ENCODE peak calls at places on chromosomes 11 and 22, in four cellular contexts. Z, J, X and H are unnamed samples.

GRCh38 chr11:10443152-10443551 is 11.9 kb upstream of the AMPD3 start:
- DNase-seq in Z (no peak), J (no peak), X (no peak), H (no peak)

GRCh38 chr22:38429460-38430128 is 25.4 kb downstream of the KCNJ4 start:
- DNase-seq in Z (no peak), X (no peak), J (no peak), H (no peak)

GRCh38 chr11:118609380-118610219 is 2.2 kb downstream of the PHLDB1 start:
- DNase-seq in X (no peak), J (peak; percentile 60), Z (no peak), H (no peak)

GRCh38 chr22:21685164-21685513 is 19.3 kb downstream of the PPIL2 start:
- DNase-seq in X (no peak), J (no peak), Z (no peak), H (no peak)

GRCh38 chr22:35835267-35835997 is 117.8 kb downstream of the APOL5 start:
- DNase-seq in J (no peak), Z (no peak), X (no peak), H (no peak)

GRCh38 chr11:27471588-27472397 is 797 bp downstream of the LGR4 start:
- DNase-seq in Z (peak; percentile 41), J (peak; percentile 59), X (peak; percentile 51), H (no peak)

GRCh38 chr11:5043385-5043784 is 2.9 kb upstream of the OR52J3 start:
- DNase-seq in J (no peak), X (no peak), Z (no peak), H (no peak)

GRCh38 chr22:35818897-35819296 is 101.2 kb downstream of the APOL5 start:
- DNase-seq in J (no peak), Z (no peak), X (no peak), H (no peak)

GRCh38 chr11:13210424-13210823 is 67.2 kb upstream of the BMAL1 start:
- DNase-seq in X (peak; percentile 41), Z (peak; percentile 22), J (peak; percentile 70), H (no peak)

GRCh38 chr11:1765871-1766718 is 2.4 kb upstream of the CTSD start:
- DNase-seq in J (peak; percentile 26), X (no peak), Z (no peak), H (no peak)
- TF ChIP-seq CTCF in J (no peak), X (no peak), Z (peak; percentile 24), H (no peak)

GRCh38 chr11:71124127-71124526 is 128.2 kb downstream of the SHANK2 start:
- DNase-seq in X (no peak), J (no peak), Z (no peak), H (no peak)

GRCh38 chr11:71117311-71117710 is 135.1 kb downstream of the SHANK2 start:
- DNase-seq in J (no peak), Z (no peak), X (no peak), H (no peak)

GRCh38 chr11:71118671-71119250 is 133.6 kb downstream of the SHANK2 start:
- DNase-seq in X (no peak), J (no peak), Z (no peak), H (no peak)

GRCh38 chr11:71119656-71120269 is 132.6 kb downstream of the SHANK2 start:
- DNase-seq in J (no peak), X (no peak), Z (no peak), H (no peak)

DNA sequence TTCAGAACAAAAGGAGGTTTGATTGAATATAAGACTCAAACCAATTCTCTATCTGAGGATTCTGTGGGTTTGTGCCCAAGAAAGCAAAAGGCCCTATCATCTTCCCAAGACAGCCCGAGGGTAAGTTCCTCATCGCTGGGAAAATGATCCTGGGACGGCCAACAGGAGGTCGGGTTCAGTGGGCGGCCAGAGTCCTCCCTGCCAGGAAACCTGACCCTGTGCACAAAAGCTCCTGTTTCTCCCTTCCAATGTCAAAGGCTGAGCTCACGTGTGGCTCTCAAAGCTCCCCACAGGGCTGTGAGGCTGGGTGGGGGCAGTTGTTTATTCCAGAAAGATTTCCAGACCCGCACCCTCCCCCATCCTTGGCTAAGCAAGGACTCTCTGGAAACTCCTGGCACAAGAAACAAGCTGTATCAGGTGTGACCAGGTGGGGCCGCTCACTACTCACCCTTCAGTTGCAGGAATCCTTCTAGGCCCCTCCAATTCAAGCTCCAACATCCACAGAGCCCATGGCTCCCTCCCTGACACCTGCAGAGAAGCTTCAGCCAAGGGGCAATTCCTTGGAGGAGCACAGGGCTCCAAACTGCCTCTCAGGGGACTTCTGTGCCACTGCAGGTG is 131.9 kb downstream of the SHANK2 start:
- DNase-seq in Z (peak; percentile 59), X (no peak), J (no peak), H (no peak)
- TF ChIP-seq CTCF in Z (peak; percentile 81), X (peak; percentile 49), J (no peak), H (peak; percentile 24)

GRCh38 chr11:34653851-34654490 is 33.1 kb downstream of the EHF start:
- DNase-seq in X (peak; percentile 75), Z (no peak), J (no peak), H (no peak)
- TF ChIP-seq CTCF in X (peak; percentile 29), Z (no peak), J (no peak), H (no peak)

GRCh38 chr22:26385164-26385563 is 43.9 kb upstream of the ASPHD2 start:
- DNase-seq in X (no peak), J (no peak), Z (no peak), H (no peak)
- TF ChIP-seq CTCF in X (no peak), J (no peak), Z (no peak), H (no peak)

GRCh38 chr22:22709719-22710445 is 65.5 kb downstream of the GGTLC2 start:
- DNase-seq in Z (peak; percentile 8), X (peak; percentile 69), J (no peak), H (peak; percentile 74)
- TF ChIP-seq CTCF in Z (peak; percentile 41), X (peak; percentile 70), J (no peak), H (no peak)

DNA sequence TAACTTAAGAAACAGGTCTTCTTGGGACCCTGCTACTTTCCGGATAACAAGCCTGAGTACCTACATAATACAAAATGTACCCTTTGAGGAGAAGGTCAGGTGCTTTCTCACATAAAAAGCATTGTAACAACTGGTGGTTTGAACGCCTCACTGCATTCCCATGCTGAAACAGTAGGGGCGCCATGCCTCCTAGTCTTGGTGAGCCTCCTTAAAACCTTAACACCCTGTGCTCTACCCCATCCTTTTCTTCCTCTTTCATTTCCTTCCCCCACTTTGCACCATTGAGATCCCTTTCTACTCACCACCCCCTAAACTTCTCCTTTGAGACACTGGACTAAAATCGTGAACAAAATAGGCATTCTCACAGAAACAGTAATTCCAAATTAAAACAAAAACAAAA is 729.3 kb downstream of the NTM start:
- DNase-seq in X (no peak), J (no peak), Z (no peak), H (no peak)
- TF ChIP-seq CTCF in X (peak; percentile 25), J (no peak), Z (peak; percentile 64), H (peak; percentile 39)

GRCh38 chr11:22189660-22190059 is 3.2 kb upstream of the ANO5 start:
- DNase-seq in J (no peak), X (no peak), Z (no peak), H (no peak)

GRCh38 chr11:22193348-22194051 is 615 bp downstream of the ANO5 start:
- DNase-seq in Z (peak; percentile 16), J (peak; percentile 37), X (peak; percentile 45), H (no peak)

GRCh38 chr11:22192642-22193347 is at the start of gene ANO5:
- DNase-seq in X (peak; percentile 88), J (peak; percentile 59), Z (peak; percentile 57), H (peak; percentile 83)

GRCh38 chr11:22190827-22191463 is 1.9 kb upstream of the ANO5 start:
- DNase-seq in X (no peak), J (no peak), Z (no peak), H (no peak)

GRCh38 chr11:22192289-22192641 is 620 bp upstream of the ANO5 start:
- DNase-seq in Z (peak; percentile 36), J (no peak), X (peak; percentile 43), H (no peak)
- TF ChIP-seq CTCF in Z (peak; percentile 59), J (no peak), X (peak; percentile 53), H (no peak)

DNA sequence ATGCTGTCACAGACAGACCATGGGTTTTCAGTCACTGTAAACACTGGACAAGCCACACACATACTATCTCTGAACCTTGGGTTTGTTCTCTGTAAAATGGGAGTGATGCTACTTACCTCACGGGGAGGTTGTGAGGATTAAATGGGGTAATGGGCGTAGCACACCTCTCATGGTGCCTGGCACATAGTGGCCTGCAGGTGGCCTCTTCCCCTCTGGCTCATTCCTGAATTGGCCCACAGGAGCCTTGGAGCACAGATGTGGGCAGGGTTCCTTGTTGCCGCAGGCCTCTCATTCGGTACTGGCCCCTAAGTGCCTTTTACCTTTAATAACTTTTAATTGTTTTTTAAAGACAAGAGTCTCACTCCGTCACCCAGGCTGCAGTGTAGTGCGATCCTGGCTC is 11.7 kb downstream of the MICAL2 start:
- DNase-seq in Z (no peak), X (no peak), J (no peak), H (no peak)
- TF ChIP-seq CTCF in Z (peak; percentile 54), X (peak; percentile 36), J (no peak), H (peak; percentile 38)